ENCODE peak calls at places on chromosome 5, in six cellular contexts. N is fibroblast of the aortic adventitia, J is endodermal cell, D is IMR-90, E is AG10803, F is pancreas. V is an unnamed sample.

GRCh38 chr5:168747987-168748777 is 169.0 kb upstream of the PANK3 start:
- DNase-seq in N (no peak), J (peak), D (no peak), E (peak), F (no peak), V (peak)

GRCh38 chr5:82332889-82333619 is 54.9 kb upstream of the RPS23 start:
- DNase-seq in N (peak), J (no peak), D (peak), E (no peak), F (no peak), V (no peak)

GRCh38 chr5:122885891-122886290 is 40.5 kb downstream of the SNX24 start:
- DNase-seq in N (no peak), J (no peak), D (no peak), E (no peak), F (no peak), V (no peak)

GRCh38 chr5:115360036-115360685 is 63.7 kb upstream of the CCDC112 start:
- DNase-seq in N (no peak), J (no peak), D (peak), E (no peak), F (no peak), V (no peak)

GRCh38 chr5:93497101-93497500 is 83.9 kb downstream of the NR2F1-AS1 start:
- DNase-seq in N (peak), J (no peak), D (peak), E (no peak), F (no peak), V (no peak)

GRCh38 chr5:101045689-101046088 is 142.6 kb upstream of the ST8SIA4 start:
- DNase-seq in N (peak), J (no peak), D (no peak), E (no peak), F (no peak), V (no peak)

GRCh38 chr5:17216974-17217325 is 481 bp upstream of the BASP1 start:
- DNase-seq in N (peak), J (peak), D (peak), E (peak), F (no peak), V (peak)

GRCh38 chr5:66207800-66208561 is 63.9 kb downstream of the SREK1 start:
- DNase-seq in N (peak), J (no peak), D (no peak), E (peak), F (no peak), V (no peak)

GRCh38 chr5:173806270-173807035 is 81.7 kb upstream of the CPEB4 start:
- DNase-seq in N (no peak), J (no peak), D (no peak), E (no peak), F (no peak), V (no peak)

GRCh38 chr5:156655732-156656131 is 194.4 kb upstream of the PPP1R2B start:
- DNase-seq in N (no peak), J (no peak), D (no peak), E (no peak), F (no peak), V (no peak)

GRCh38 chr5:21680196-21680595 is 1172.9 kb downstream of the CDH12 start:
- DNase-seq in N (peak), J (no peak), D (peak), E (peak), F (no peak), V (no peak)

GRCh38 chr5:174292348-174292747 is 246.8 kb downstream of the NSG2 start:
- DNase-seq in N (no peak), J (peak), D (no peak), E (no peak), F (no peak), V (no peak)

GRCh38 chr5:8457187-8458037 is 588.5 kb downstream of the MTRR start:
- DNase-seq in N (peak), J (no peak), D (peak), E (peak), F (peak), V (peak)

GRCh38 chr5:175521313-175521833 is 43.0 kb downstream of the SFXN1 start:
- DNase-seq in N (no peak), J (no peak), D (no peak), E (no peak), F (no peak), V (no peak)

GRCh38 chr5:96247097-96247675 is 185.9 kb downstream of the PCSK1 start:
- DNase-seq in N (peak), J (peak), D (peak), E (peak), F (no peak), V (no peak)

GRCh38 chr5:139061274-139061673 is 136.9 kb downstream of the SIL1 start:
- DNase-seq in N (peak), J (no peak), D (peak), E (peak), F (peak), V (no peak)

GRCh38 chr5:28544501-28544900 is 1506.1 kb upstream of the CDH9 start:
- DNase-seq in N (no peak), J (no peak), D (no peak), E (no peak), F (no peak), V (no peak)

DNA sequence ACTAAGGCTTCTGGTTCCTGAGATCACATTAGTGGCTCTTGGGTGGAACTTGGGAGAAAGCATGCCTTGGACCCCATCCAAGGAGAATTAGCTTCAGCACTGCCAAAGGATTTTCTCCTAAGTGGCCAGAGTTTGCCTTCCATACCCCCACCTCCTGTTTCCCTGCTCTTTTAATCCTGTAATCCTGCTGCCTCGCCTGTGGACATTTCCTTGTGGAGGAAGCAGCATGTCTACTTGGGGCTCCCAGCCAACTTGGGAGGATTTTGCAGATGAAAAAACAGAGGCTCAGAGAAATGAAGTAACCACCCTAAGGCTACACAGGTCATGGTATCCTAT is 1.6 kb downstream of the ARSI start:
- DNase-seq in N (peak), J (no peak), D (peak), E (peak), F (no peak), V (no peak)
- H3K4me3 ChIP-seq in N (no peak), J (peak), D (peak), E (no peak), F (no peak), V (no peak)

GRCh38 chr5:154713615-154714125 is 41.5 kb upstream of the LARP1 start:
- DNase-seq in N (peak), J (peak), D (peak), E (no peak), F (peak), V (no peak)

GRCh38 chr5:154708845-154709244 is 46.3 kb upstream of the LARP1 start:
- DNase-seq in N (no peak), J (no peak), D (peak), E (peak), F (no peak), V (no peak)

GRCh38 chr5:154709368-154710305 is 45.5 kb upstream of the LARP1 start:
- DNase-seq in N (no peak), J (no peak), D (no peak), E (peak), F (no peak), V (no peak)

GRCh38 chr5:154714271-154714986 is 40.7 kb upstream of the LARP1 start:
- DNase-seq in N (peak), J (no peak), D (peak), E (peak), F (peak), V (no peak)

DNA sequence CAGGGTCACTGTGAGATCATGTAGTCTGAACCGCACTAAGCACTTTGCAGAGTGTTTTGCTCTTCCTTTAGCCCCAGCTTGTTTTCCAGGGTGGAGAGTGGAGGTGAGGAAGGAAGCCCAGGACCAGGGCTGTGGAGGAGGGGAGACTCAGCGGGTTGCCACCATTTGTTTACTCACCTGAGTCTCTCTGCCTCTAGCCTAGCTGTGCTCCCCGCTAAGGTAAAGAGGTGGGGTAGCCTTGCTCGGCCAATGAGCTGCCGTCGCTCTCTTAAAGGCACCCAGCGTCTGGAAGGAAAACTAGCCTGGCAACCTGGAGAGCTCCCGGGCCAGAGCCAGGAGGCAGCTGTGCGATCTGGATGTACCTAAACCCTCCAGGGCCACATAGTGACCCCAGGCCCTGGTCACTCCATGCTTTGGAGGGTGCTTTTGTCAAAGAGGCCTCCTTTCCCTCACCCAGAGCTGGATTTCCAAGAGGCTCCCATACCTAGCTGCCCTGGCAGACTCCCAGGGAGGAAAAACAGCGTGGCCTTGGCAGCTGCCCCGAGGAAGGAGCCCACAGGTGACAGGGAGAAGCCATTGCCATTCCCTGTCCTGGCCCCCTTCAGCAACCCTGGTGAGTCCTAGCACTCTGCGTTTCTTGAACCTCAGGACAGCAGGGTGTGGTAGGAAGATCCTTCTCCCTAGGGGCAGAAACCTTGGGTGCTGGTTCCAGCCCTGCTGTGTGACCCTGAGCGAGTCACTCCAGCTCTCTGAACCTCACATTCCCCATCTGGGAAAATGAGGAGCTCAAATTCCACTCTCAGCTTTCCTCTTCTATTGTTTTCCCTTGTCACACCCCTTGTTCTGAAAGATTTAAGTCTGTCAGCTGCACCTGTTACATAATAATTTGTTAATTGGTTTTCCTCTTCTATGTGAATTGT is 42.4 kb upstream of the LARP1 start:
- DNase-seq in N (no peak), J (peak), D (no peak), E (peak), F (peak), V (no peak)
- H3K4me3 ChIP-seq in N (no peak), J (peak), D (no peak), E (no peak), F (peak), V (no peak)

GRCh38 chr5:172107606-172108005 is 80.4 kb downstream of the STK10 start:
- DNase-seq in N (peak), J (no peak), D (peak), E (peak), F (no peak), V (no peak)
- H3K4me3 ChIP-seq in N (peak), J (no peak), D (no peak), E (peak), F (no peak), V (peak)

DNA sequence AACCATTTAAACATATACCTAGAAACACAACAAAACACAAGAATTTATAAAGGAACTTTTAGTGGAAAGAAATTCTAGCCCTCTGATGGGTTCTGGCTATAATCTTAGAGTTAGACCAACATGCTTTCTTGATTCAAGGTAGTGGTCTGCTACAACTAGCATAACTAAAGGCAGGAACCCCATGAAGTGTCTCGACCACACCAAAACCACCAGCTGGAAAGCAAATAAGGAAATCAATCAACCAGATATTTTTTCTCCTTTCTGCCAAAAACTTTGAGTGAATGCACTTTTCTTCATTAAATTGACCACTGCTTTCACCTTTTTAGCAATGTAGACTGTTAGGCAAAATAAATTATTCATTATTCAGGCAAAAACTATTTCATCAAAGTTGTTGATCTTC is 346.4 kb downstream of the EBF1 start:
- DNase-seq in N (no peak), J (no peak), D (no peak), E (no peak), F (no peak), V (no peak)
- H3K4me3 ChIP-seq in N (no peak), J (no peak), D (no peak), E (no peak), F (no peak), V (no peak)

DNA sequence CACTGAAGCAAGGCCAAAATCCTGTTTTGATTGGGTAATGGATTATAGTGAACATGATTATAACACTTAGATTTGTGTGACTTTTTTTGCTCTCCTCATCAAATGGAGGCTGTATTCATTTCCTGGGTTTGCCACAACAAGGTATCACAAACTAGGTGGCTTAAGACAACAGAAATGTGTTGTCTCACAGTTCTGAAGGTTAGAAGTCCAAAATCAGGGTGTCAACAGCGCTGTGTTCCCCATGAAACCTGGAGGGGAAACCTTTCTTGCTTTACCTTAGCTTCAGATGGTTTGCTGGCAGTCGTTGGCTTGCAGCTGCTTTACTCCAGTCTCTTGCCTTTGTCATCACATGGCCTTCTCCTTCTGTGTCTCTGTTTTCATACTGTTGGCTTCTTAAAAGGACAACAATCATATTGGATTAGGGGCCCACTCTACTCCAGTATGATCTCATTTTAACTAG is 32.4 kb downstream of the CDC42SE2 start:
- DNase-seq in N (no peak), J (no peak), D (no peak), E (no peak), F (no peak), V (no peak)
- H3K4me3 ChIP-seq in N (no peak), J (no peak), D (no peak), E (no peak), F (no peak), V (no peak)

GRCh38 chr5:10700516-10700915 is 60.5 kb downstream of the DAP start:
- DNase-seq in N (no peak), J (no peak), D (no peak), E (no peak), F (no peak), V (no peak)

GRCh38 chr5:10702911-10703491 is 58.0 kb downstream of the DAP start:
- DNase-seq in N (peak), J (no peak), D (peak), E (no peak), F (no peak), V (peak)

GRCh38 chr5:10703676-10704075 is 57.4 kb downstream of the DAP start:
- DNase-seq in N (no peak), J (no peak), D (no peak), E (no peak), F (peak), V (no peak)

GRCh38 chr5:10701567-10702039 is 59.4 kb downstream of the DAP start:
- DNase-seq in N (peak), J (peak), D (peak), E (peak), F (no peak), V (no peak)

GRCh38 chr5:10702040-10702629 is 58.9 kb downstream of the DAP start:
- DNase-seq in N (peak), J (no peak), D (peak), E (peak), F (peak), V (no peak)
- H3K4me3 ChIP-seq in N (no peak), J (no peak), D (no peak), E (no peak), F (no peak), V (no peak)

GRCh38 chr5:111229871-111230812 is 6.0 kb downstream of the CAMK4 start:
- DNase-seq in N (no peak), J (no peak), D (no peak), E (no peak), F (no peak), V (no peak)
- H3K4me3 ChIP-seq in N (no peak), J (no peak), D (no peak), E (no peak), F (no peak), V (no peak)

GRCh38 chr5:39193553-39194465 is 25.6 kb downstream of the FYB1 start:
- DNase-seq in N (no peak), J (no peak), D (no peak), E (no peak), F (no peak), V (no peak)
- H3K4me3 ChIP-seq in N (no peak), J (no peak), D (no peak), E (no peak), F (no peak), V (no peak)

GRCh38 chr5:125412051-125412560 is 665.7 kb upstream of the ZNF608 start:
- DNase-seq in N (peak), J (peak), D (no peak), E (no peak), F (no peak), V (peak)

GRCh38 chr5:125410501-125411162 is 664.2 kb upstream of the ZNF608 start:
- DNase-seq in N (peak), J (no peak), D (peak), E (peak), F (no peak), V (no peak)

GRCh38 chr5:125409496-125410351 is 663.3 kb upstream of the ZNF608 start:
- DNase-seq in N (no peak), J (no peak), D (peak), E (no peak), F (no peak), V (no peak)

GRCh38 chr5:125412561-125413535 is 666.4 kb upstream of the ZNF608 start:
- DNase-seq in N (peak), J (peak), D (peak), E (peak), F (peak), V (peak)

GRCh38 chr5:125411163-125412050 is 665.0 kb upstream of the ZNF608 start:
- DNase-seq in N (peak), J (peak), D (peak), E (no peak), F (peak), V (no peak)
- H3K4me3 ChIP-seq in N (peak), J (no peak), D (no peak), E (peak), F (no peak), V (peak)

V was measured in dorsolateral prefrontal cortex.